ENCODE peak calls at places on chromosomes 16 and 17, in ten cellular contexts. T is IMR-90; A is adrenal gland; G is mesendoderm; Y is HAP-1; U is A549; O is GM23248; E is H9; D is CD4-positive, alpha-beta memory T cell; L is mesenchymal stem cell. X is an unnamed sample. For H3K4me1, the result is how much of the 10 kb centered on the place peaks cover.

GRCh38 chr17:77473615-77474226 is 333.0 kb downstream of the SEC14L1 start:
- DNase-seq in L (no peak), O (peak), T (no peak), D (peak), Y (no peak), U (no peak), G (peak), A (no peak), E (no peak), X (no peak)

GRCh38 chr17:6749519-6749918 is 6.3 kb upstream of the XAF1 start:
- DNase-seq in G (no peak), Y (no peak), U (no peak), E (no peak), D (no peak), O (peak), A (no peak), T (no peak), L (no peak), X (no peak)

GRCh38 chr16:47699090-47699489 is 238.0 kb downstream of the PHKB start:
- DNase-seq in Y (no peak), O (no peak), E (no peak), T (no peak), A (no peak), D (no peak), G (no peak), U (no peak), L (no peak), X (no peak)

GRCh38 chr17:58277107-58277506 is 3.6 kb downstream of the MPO start:
- DNase-seq in D (no peak), A (no peak), U (peak), E (no peak), Y (no peak), O (peak), G (peak), T (peak), L (no peak), X (no peak)

GRCh38 chr16:12804395-12804794 is 708 bp upstream of the CPPED1 start:
- DNase-seq in U (no peak), O (no peak), T (no peak), Y (no peak), E (no peak), G (no peak), A (no peak), L (no peak), D (no peak), X (no peak)

GRCh38 chr17:80577876-80578275 is 33.2 kb downstream of the RPTOR start:
- DNase-seq in T (no peak), E (no peak), A (no peak), Y (no peak), U (no peak), L (no peak), G (no peak), D (no peak), O (no peak), X (no peak)

GRCh38 chr16:828891-829290 is 28.4 kb upstream of the GNG13 start:
- DNase-seq in D (no peak), U (no peak), A (no peak), G (no peak), L (no peak), E (no peak), O (no peak), Y (no peak), T (no peak), X (no peak)

GRCh38 chr17:43645765-43646481 is 15.8 kb downstream of the MEOX1 start:
- DNase-seq in L (peak), E (no peak), O (peak), U (no peak), Y (no peak), A (peak), D (no peak), T (no peak), G (no peak), X (peak)

GRCh38 chr17:80892900-80893603 is 98.6 kb upstream of the CHMP6 start:
- DNase-seq in Y (no peak), T (peak), E (no peak), A (peak), G (no peak), O (peak), D (peak), L (peak), U (peak), X (no peak)

GRCh38 chr17:55570360-55570759 is 59.1 kb upstream of the SMIM36 start:
- DNase-seq in A (no peak), U (no peak), O (peak), Y (no peak), L (no peak), D (no peak), T (no peak), E (no peak), G (no peak), X (no peak)

GRCh38 chr17:80005360-80006338 is 30.0 kb downstream of the TBC1D16 start:
- DNase-seq in L (peak), O (peak), U (peak), D (peak), G (peak), Y (peak), A (no peak), T (peak), E (peak), X (peak)

GRCh38 chr17:59366040-59366757 is 34.7 kb downstream of the YPEL2 start:
- DNase-seq in D (no peak), Y (no peak), E (peak), G (peak), O (no peak), A (no peak), U (no peak), L (peak), T (no peak), X (no peak)

GRCh38 chr17:59369026-59369724 is 37.7 kb downstream of the YPEL2 start:
- DNase-seq in D (no peak), T (no peak), A (no peak), G (no peak), Y (no peak), E (no peak), U (no peak), O (peak), L (no peak), X (no peak)

GRCh38 chr17:59368218-59368857 is 36.9 kb downstream of the YPEL2 start:
- DNase-seq in A (no peak), E (no peak), G (no peak), U (no peak), D (no peak), Y (no peak), L (peak), T (no peak), O (no peak), X (no peak)

GRCh38 chr17:59366773-59367656 is 35.6 kb downstream of the YPEL2 start:
- DNase-seq in O (peak), G (peak), L (peak), E (no peak), T (peak), A (peak), U (no peak), D (peak), Y (no peak), X (peak)

GRCh38 chr17:59367657-59368045 is 36.2 kb downstream of the YPEL2 start:
- DNase-seq in L (peak), O (peak), D (no peak), G (peak), T (no peak), A (no peak), E (no peak), Y (no peak), U (no peak), X (no peak)
- H3K4me1 ChIP-seq in L (under half), O (half or more), D (half or more), G (under half), T (under half), A (half or more), E (under half), Y (under half), U (under half), X (half or more)

DNA sequence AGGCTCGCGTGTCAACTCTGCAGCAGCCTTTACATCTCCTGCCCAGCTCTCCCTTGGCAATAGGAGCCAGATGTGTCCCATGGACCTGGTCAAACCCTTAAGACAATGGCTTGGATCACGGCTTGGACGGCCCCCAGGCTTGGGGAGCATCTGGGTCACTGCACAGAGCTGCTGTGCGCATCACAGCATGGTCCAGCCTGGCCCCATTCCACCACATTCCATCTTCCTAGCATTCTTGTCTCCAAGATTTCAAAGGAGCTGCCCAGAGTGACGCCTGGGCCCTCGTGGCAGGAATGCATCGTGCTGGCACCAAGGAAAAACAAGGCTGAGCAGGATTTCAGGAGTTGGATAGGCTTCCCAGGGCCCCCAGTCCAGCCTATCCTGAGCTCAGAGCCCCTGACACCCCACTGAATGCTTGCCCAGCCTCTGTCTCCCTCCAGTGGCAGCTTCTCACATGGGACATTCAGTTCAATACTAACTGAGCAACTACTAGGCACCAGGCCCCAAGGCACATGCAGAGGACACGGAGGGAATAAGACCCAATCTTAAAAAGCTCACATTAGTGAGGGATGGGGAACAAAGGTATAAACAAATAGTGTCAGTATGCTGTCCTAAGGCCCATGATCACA is 34.3 kb downstream of the TK2 start:
- DNase-seq in A (peak), U (peak), G (peak), T (peak), D (no peak), L (peak), O (peak), E (peak), Y (no peak), X (no peak)
- H3K4me1 ChIP-seq in A (half or more), U (half or more), G (under half), T (under half), D (half or more), L (under half), O (under half), E (under half), Y (under half), X (under half)

GRCh38 chr17:82170412-82170961 is 42.2 kb downstream of the CCDC57 start:
- DNase-seq in D (no peak), O (no peak), T (no peak), U (no peak), A (peak), Y (no peak), L (no peak), E (no peak), G (no peak), X (no peak)
- H3K4me1 ChIP-seq in D (under half), O (under half), T (under half), U (under half), A (under half), Y (under half), L (under half), E (under half), G (under half), X (under half)

GRCh38 chr16:15963307-15963910 is 14.0 kb downstream of the ABCC1 start:
- DNase-seq in D (no peak), G (peak), O (no peak), E (no peak), L (no peak), T (no peak), U (no peak), Y (no peak), A (no peak), X (no peak)

GRCh38 chr16:15958703-15959348 is 9.4 kb downstream of the ABCC1 start:
- DNase-seq in E (no peak), Y (no peak), G (peak), O (no peak), U (no peak), T (no peak), D (no peak), L (no peak), A (no peak), X (no peak)

GRCh38 chr16:15961060-15961511 is 11.7 kb downstream of the ABCC1 start:
- DNase-seq in A (no peak), T (peak), D (peak), G (no peak), L (no peak), O (no peak), U (no peak), E (no peak), Y (peak), X (no peak)

GRCh38 chr16:15961557-15962205 is 12.3 kb downstream of the ABCC1 start:
- DNase-seq in A (no peak), T (no peak), U (no peak), G (no peak), L (no peak), E (no peak), O (no peak), D (no peak), Y (no peak), X (no peak)

GRCh38 chr16:15960124-15960971 is 10.9 kb downstream of the ABCC1 start:
- DNase-seq in D (no peak), U (no peak), A (no peak), E (no peak), O (no peak), Y (peak), L (no peak), G (peak), T (no peak), X (no peak)
- H3K4me1 ChIP-seq in D (half or more), U (half or more), A (under half), E (under half), O (under half), Y (under half), L (under half), G (under half), T (under half), X (under half)

GRCh38 chr16:15608398-15609285 is 34.3 kb downstream of the MARF1 start:
- DNase-seq in O (no peak), Y (no peak), L (peak), E (no peak), A (no peak), U (no peak), T (peak), G (no peak), D (peak), X (no peak)

GRCh38 chr16:15609286-15609649 is 33.7 kb downstream of the MARF1 start:
- DNase-seq in O (no peak), D (no peak), G (no peak), A (no peak), U (no peak), T (no peak), L (no peak), E (no peak), Y (no peak), X (no peak)

GRCh38 chr16:15611610-15612009 is 31.3 kb downstream of the MARF1 start:
- DNase-seq in G (no peak), A (no peak), Y (no peak), U (no peak), D (no peak), O (no peak), L (no peak), E (no peak), T (peak), X (no peak)

GRCh38 chr16:15607700-15608396 is 35.1 kb downstream of the MARF1 start:
- DNase-seq in T (peak), E (no peak), L (peak), O (peak), G (peak), D (no peak), U (no peak), A (peak), Y (no peak), X (no peak)

DNA sequence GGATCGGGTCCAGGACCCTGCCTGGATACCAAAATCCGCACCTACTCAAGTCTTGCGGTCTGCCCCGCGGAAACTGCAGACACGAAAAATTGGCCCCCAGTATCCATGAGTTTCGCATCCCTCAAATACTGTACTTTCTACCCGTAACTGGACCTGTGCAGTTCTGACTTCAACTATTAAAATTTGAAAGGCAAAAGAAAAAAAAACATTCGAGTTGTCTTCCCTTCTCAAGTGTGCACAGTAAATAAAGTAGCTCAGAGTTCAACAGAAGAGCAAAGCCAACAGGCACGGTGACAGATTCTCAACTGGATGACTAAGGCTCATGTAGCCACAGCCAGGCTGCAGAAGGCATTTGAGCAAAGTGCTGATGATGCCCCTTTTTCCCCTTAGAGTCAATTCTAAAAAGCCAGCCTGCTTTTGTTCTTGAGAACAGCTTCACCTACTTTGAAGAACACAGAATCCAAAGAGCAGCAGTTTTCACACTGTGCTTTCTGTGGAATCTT is 32.5 kb downstream of the MARF1 start:
- DNase-seq in Y (no peak), T (peak), O (peak), L (peak), U (no peak), D (no peak), E (no peak), G (no peak), A (no peak), X (no peak)
- H3K4me1 ChIP-seq in Y (under half), T (under half), O (under half), L (under half), U (under half), D (under half), E (under half), G (under half), A (under half), X (under half)

GRCh38 chr16:82650804-82651203 is 24.0 kb downstream of the CDH13 start:
- DNase-seq in O (no peak), A (no peak), U (no peak), Y (no peak), L (no peak), D (no peak), T (no peak), G (no peak), E (no peak), X (no peak)
- H3K4me1 ChIP-seq in O (under half), A (under half), U (under half), Y (under half), L (under half), D (half or more), T (under half), G (under half), E (under half), X (under half)

GRCh38 chr17:40318835-40319332 is 9.9 kb downstream of the RARA start:
- DNase-seq in G (no peak), E (no peak), L (no peak), Y (no peak), T (no peak), A (no peak), O (peak), U (no peak), D (peak), X (no peak)

GRCh38 chr17:40316571-40317344 is 7.8 kb downstream of the RARA start:
- DNase-seq in O (peak), D (no peak), T (peak), A (peak), Y (no peak), E (peak), L (peak), U (peak), G (peak), X (no peak)

GRCh38 chr17:40317880-40318834 is 9.2 kb downstream of the RARA start:
- DNase-seq in E (peak), Y (peak), T (peak), L (peak), D (peak), O (peak), U (peak), A (peak), G (peak), X (peak)

GRCh38 chr17:40315678-40316570 is 6.9 kb downstream of the RARA start:
- DNase-seq in G (no peak), O (no peak), E (no peak), T (no peak), L (no peak), A (no peak), Y (no peak), D (no peak), U (no peak), X (no peak)

DNA sequence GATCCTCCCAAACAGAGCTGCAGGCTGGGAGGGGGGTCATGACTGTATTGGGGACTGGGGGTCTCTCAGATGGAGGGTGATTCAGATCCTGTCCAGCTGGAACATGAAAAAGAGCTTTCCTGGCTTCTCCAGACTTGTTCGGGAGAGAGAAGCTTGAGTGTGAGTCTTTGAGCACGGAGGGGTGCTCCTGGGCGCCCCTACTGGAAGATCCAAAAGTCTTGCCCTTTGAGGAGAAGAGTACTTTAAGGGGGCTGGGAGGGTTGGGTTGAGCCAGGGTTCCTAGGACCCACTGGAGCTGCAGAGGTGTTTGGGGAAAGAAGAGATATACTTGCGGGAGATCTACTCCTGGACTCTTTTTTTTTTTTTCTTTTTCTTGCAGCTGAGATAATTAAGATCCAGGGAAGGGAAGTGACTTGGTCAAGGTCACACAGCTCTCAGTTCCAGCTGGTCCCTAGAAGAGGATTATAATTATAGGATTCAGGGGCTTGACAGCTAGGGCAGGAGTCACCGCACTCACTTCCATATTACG is 8.4 kb downstream of the RARA start:
- DNase-seq in O (peak), D (peak), T (peak), G (peak), Y (peak), E (peak), A (peak), L (peak), U (peak), X (no peak)
- H3K4me1 ChIP-seq in O (half or more), D (half or more), T (half or more), G (under half), Y (under half), E (under half), A (half or more), L (half or more), U (half or more), X (under half)